ENCODE peak calls at places on chromosome 3, in six cellular contexts. T, N, X, Q, P and O are unnamed samples.

GRCh38 chr3:157073810-157074209 is 86.1 kb downstream of the CCNL1 start:
- DNase-seq in P (no peak), T (no peak), N (peak; percentile 74), X (no peak), Q (peak; percentile 68), O (peak; percentile 86)

GRCh38 chr3:70882104-70882503 is 569.7 kb upstream of the MDFIC2 start:
- DNase-seq in X (no peak), Q (no peak), N (peak; percentile 69), T (no peak), P (no peak), O (peak; percentile 60)

GRCh38 chr3:54240-54639 is 142.3 kb upstream of the CHL1 start:
- DNase-seq in T (no peak), X (no peak), P (no peak), Q (no peak), N (no peak), O (no peak)

GRCh38 chr3:12751548-12751947 is 7.5 kb downstream of the TMEM40 start:
- DNase-seq in N (peak; percentile 31), X (no peak), Q (peak; percentile 80), T (no peak), P (no peak), O (peak; percentile 42)

GRCh38 chr3:62117903-62118548 is 255.3 kb downstream of the FEZF2 start:
- DNase-seq in P (no peak), N (no peak), T (no peak), X (no peak), Q (no peak), O (no peak)

GRCh38 chr3:194072691-194073279 is 63.2 kb upstream of the HES1 start:
- DNase-seq in T (no peak), P (no peak), N (no peak), Q (no peak), X (no peak), O (no peak)

GRCh38 chr3:188853896-188854295 is 317.9 kb upstream of the TPRG1 start:
- DNase-seq in N (peak; percentile 52), Q (no peak), T (no peak), P (no peak), X (no peak), O (peak; percentile 45)

GRCh38 chr3:35598804-35599203 is 40.5 kb upstream of the ARPP21 start:
- DNase-seq in Q (no peak), N (no peak), T (no peak), P (no peak), X (no peak), O (no peak)

GRCh38 chr3:36075491-36075890 is 304.8 kb upstream of the STAC start:
- DNase-seq in P (no peak), X (no peak), T (no peak), N (no peak), Q (no peak), O (no peak)

GRCh38 chr3:13709706-13710105 is 160.8 kb downstream of the FBLN2 start:
- DNase-seq in X (no peak), N (no peak), P (no peak), T (no peak), Q (no peak), O (no peak)

GRCh38 chr3:147422934-147423599 is 13.9 kb downstream of the ZIC1 start:
- DNase-seq in P (no peak), X (peak; percentile 61), N (no peak), Q (no peak), T (peak; percentile 62), O (peak; percentile 31)

GRCh38 chr3:35389907-35390306 is 249.4 kb upstream of the ARPP21 start:
- DNase-seq in T (no peak), P (no peak), Q (no peak), X (no peak), N (no peak), O (no peak)

GRCh38 chr3:160616721-160617120 is 51.4 kb upstream of the KPNA4 start:
- DNase-seq in N (peak; percentile 71), X (no peak), T (no peak), P (no peak), Q (no peak), O (peak; percentile 42)

GRCh38 chr3:137514853-137515252 is 249.3 kb upstream of the SOX14 start:
- DNase-seq in X (no peak), P (no peak), Q (no peak), T (no peak), N (no peak), O (no peak)

GRCh38 chr3:137509354-137510045 is 254.6 kb upstream of the SOX14 start:
- DNase-seq in Q (no peak), P (no peak), X (peak; percentile 45), T (no peak), N (no peak), O (no peak)

DNA sequence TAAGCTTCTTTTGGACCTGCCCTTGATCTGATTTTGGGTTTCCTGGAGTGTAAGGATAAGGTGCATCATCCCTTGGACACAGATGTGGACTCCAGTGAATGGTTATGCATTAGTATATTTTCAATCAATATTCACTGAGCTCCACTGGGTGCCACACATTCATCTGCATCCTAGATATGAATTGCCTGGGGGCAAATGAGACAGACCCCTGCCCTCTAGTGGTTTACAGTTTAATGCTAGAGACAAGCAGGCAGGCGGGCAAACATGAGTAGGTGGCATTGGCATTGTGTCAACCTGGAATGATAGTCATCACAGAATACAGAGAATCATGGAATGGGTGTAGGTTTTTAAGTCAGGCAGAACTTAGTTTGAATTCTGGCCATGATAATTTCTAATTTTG is 252.5 kb upstream of the SOX14 start:
- DNase-seq in N (no peak), X (no peak), T (no peak), P (no peak), Q (no peak), O (no peak)
- H4K91ac ChIP-seq in N (no peak overlapping the region), X (peak overlapping the region; percentile 10), T (no peak overlapping the region), P (no peak overlapping the region), Q (no peak overlapping the region), O (no peak overlapping the region)

DNA sequence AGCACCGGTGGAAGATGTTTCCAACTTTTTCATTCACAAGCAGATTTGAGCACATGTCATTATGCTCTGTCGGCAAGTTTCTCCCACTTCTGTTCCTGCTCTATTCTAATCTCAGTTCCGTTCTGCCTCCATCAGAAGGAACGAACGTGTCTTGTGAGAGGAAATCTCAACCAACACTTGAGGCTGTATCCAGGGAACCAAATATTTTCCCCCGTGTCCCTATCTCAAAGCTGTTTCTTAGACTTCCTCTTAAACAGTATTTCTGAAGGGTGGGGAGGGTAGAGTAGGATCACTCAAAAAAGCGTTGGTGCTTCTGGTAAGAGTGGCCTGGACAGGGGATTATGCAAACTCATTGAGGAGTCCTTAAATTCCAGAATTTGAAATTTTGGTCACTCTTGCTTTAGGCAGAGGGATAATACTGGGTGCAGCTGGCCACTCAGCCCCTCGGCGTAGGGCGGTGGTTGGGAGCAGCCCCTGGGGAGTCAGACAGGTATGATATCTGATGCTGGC is 54.9 kb downstream of the FRMD4B start:
- DNase-seq in X (no peak), T (no peak), P (no peak), Q (peak; percentile 27), N (no peak), O (no peak)
- H4K91ac ChIP-seq in X (no peak overlapping the region), T (no peak overlapping the region), P (no peak overlapping the region), Q (no peak overlapping the region), N (no peak overlapping the region), O (no peak overlapping the region)

DNA sequence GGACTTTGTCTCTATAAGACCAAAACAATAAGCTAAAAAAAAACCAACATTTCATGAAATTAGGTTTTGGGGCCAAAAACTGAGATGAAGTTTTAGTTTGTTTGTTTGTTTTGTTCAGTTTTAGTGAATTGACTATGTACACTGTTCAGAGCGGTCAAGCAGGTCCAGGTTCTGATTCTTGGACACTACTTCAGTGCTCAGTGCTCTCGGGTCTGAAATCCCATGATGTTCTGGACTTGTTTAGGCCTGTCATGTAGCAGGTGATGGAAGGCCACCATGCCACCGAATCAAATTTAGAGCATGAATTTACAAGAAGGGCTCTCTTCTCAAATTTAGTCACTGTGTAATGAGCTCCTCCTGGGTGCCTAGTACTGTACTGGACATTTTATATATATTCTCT is 45.5 kb downstream of the COL8A1 start:
- DNase-seq in X (no peak), Q (no peak), T (no peak), P (no peak), N (no peak), O (no peak)
- H4K91ac ChIP-seq in X (no peak overlapping the region), Q (no peak overlapping the region), T (no peak overlapping the region), P (no peak overlapping the region), N (no peak overlapping the region), O (no peak overlapping the region)

DNA sequence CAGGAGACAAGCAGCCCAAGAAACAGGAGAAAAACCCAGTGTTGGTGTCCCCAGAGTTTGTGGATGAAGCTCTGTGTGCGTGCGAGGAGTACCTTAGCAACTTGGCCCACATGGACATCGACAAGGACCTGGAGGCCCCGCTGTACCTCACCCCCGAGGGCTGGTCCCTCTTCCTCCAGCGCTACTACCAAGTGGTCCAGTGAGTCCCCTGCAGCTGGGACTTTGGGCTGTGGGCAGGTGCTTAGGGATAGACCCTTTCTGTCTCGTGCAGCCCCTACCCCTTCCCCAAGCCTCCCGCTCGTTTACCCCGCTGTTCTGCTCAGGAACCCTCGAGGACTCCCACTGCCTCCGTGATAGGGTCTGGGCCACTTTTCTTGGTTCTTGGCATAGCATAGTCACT is 10.5 kb downstream of the TTLL3 start:
- DNase-seq in P (no peak), Q (no peak), T (no peak), X (no peak), N (no peak), O (no peak)
- H4K91ac ChIP-seq in P (no peak overlapping the region), Q (no peak overlapping the region), T (no peak overlapping the region), X (no peak overlapping the region), N (no peak overlapping the region), O (no peak overlapping the region)

GRCh38 chr3:140942221-140943104 is 827 bp downstream of the SLC25A36 start:
- DNase-seq in P (no peak), N (peak; percentile 56), T (peak; percentile 75), X (peak; percentile 76), Q (peak; percentile 30), O (peak; percentile 77)
- H4K91ac ChIP-seq in P (peak overlapping the region; percentile 69), N (peak overlapping the region; percentile 21), T (no peak overlapping the region), X (no peak overlapping the region), Q (peak overlapping the region; percentile 81), O (peak overlapping the region; percentile 7)

GRCh38 chr3:185825379-185825638 is 467 bp upstream of the IGF2BP2 start:
- DNase-seq in Q (no peak), P (no peak), T (no peak), N (no peak), X (no peak), O (no peak)
- H4K91ac ChIP-seq in Q (peak overlapping the region; percentile 56), P (peak overlapping the region; percentile 66), T (no peak overlapping the region), N (peak overlapping the region; percentile 66), X (no peak overlapping the region), O (peak overlapping the region; percentile 99)

GRCh38 chr3:76011121-76011520 is 225.8 kb upstream of the ZNF717 start:
- DNase-seq in T (no peak), Q (no peak), N (no peak), X (no peak), P (no peak), O (no peak)
- H4K91ac ChIP-seq in T (no peak overlapping the region), Q (no peak overlapping the region), N (no peak overlapping the region), X (no peak overlapping the region), P (no peak overlapping the region), O (no peak overlapping the region)